ENCODE peak calls at places on chromosomes 16 and 17, in eight cellular contexts. One of them, this sample, is unnamed.

GRCh38 chr16:85570213-85570734 is 42.8 kb upstream of the GSE1 start:
- DNase-seq in GF-D8: peak
- DNase-seq in AG09309: no peak
- DNase-seq in stimulated activated CD8-positive, alpha-beta memory T cell treated with anti-CD3 and anti-CD28 coated beads, Interleukin-4, amount 100 ng/mL, for 24 hours: peak
- DNase-seq in heart right ventricle: no peak
- DNase-seq in germinal center: no peak
- DNase-seq in GDM1: no peak
- DNase-seq in activated CD4-positive, alpha-beta T cell treated with anti-CD3 and anti-CD28 coated beads, Interleukin-2, amount 50 U/mL, for 1 hour: no peak
- DNase-seq in this sample: no peak

GRCh38 chr17:70780031-70780430 is 610.7 kb downstream of the KCNJ2 start:
- DNase-seq in GF-D8: no peak
- DNase-seq in AG09309: no peak
- DNase-seq in stimulated activated CD8-positive, alpha-beta memory T cell treated with anti-CD3 and anti-CD28 coated beads, Interleukin-4, amount 100 ng/mL, for 24 hours: no peak
- DNase-seq in heart right ventricle: no peak
- DNase-seq in germinal center: no peak
- DNase-seq in GDM1: no peak
- DNase-seq in activated CD4-positive, alpha-beta T cell treated with anti-CD3 and anti-CD28 coated beads, Interleukin-2, amount 50 U/mL, for 1 hour: no peak
- DNase-seq in this sample: no peak

GRCh38 chr17:39359994-39360393 is 41.4 kb downstream of the FBXL20 start:
- DNase-seq in GF-D8: no peak
- DNase-seq in AG09309: no peak
- DNase-seq in stimulated activated CD8-positive, alpha-beta memory T cell treated with anti-CD3 and anti-CD28 coated beads, Interleukin-4, amount 100 ng/mL, for 24 hours: no peak
- DNase-seq in heart right ventricle: no peak
- DNase-seq in germinal center: no peak
- DNase-seq in GDM1: no peak
- DNase-seq in activated CD4-positive, alpha-beta T cell treated with anti-CD3 and anti-CD28 coated beads, Interleukin-2, amount 50 U/mL, for 1 hour: no peak
- DNase-seq in this sample: no peak

GRCh38 chr17:47685556-47686275 is 8.2 kb upstream of the TBKBP1 start:
- DNase-seq in GF-D8: no peak
- DNase-seq in AG09309: no peak
- DNase-seq in stimulated activated CD8-positive, alpha-beta memory T cell treated with anti-CD3 and anti-CD28 coated beads, Interleukin-4, amount 100 ng/mL, for 24 hours: no peak
- DNase-seq in heart right ventricle: no peak
- DNase-seq in germinal center: no peak
- DNase-seq in GDM1: no peak
- DNase-seq in activated CD4-positive, alpha-beta T cell treated with anti-CD3 and anti-CD28 coated beads, Interleukin-2, amount 50 U/mL, for 1 hour: no peak
- DNase-seq in this sample: no peak

GRCh38 chr17:49494937-49495841 is at the start of gene NGFR:
- DNase-seq in GF-D8: no peak
- DNase-seq in AG09309: no peak
- DNase-seq in stimulated activated CD8-positive, alpha-beta memory T cell treated with anti-CD3 and anti-CD28 coated beads, Interleukin-4, amount 100 ng/mL, for 24 hours: peak
- DNase-seq in heart right ventricle: no peak
- DNase-seq in germinal center: peak
- DNase-seq in GDM1: peak
- DNase-seq in activated CD4-positive, alpha-beta T cell treated with anti-CD3 and anti-CD28 coated beads, Interleukin-2, amount 50 U/mL, for 1 hour: peak
- DNase-seq in this sample: peak

GRCh38 chr16:2919511-2920255 is 8.0 kb downstream of the FLYWCH1 start:
- DNase-seq in GF-D8: no peak
- DNase-seq in AG09309: peak
- DNase-seq in stimulated activated CD8-positive, alpha-beta memory T cell treated with anti-CD3 and anti-CD28 coated beads, Interleukin-4, amount 100 ng/mL, for 24 hours: peak
- DNase-seq in heart right ventricle: peak
- DNase-seq in germinal center: peak
- DNase-seq in GDM1: peak
- DNase-seq in activated CD4-positive, alpha-beta T cell treated with anti-CD3 and anti-CD28 coated beads, Interleukin-2, amount 50 U/mL, for 1 hour: peak
- DNase-seq in this sample: peak

GRCh38 chr16:78993342-78993741 is 607.2 kb downstream of the MAF start:
- DNase-seq in GF-D8: no peak
- DNase-seq in AG09309: no peak
- DNase-seq in stimulated activated CD8-positive, alpha-beta memory T cell treated with anti-CD3 and anti-CD28 coated beads, Interleukin-4, amount 100 ng/mL, for 24 hours: no peak
- DNase-seq in heart right ventricle: no peak
- DNase-seq in germinal center: no peak
- DNase-seq in GDM1: no peak
- DNase-seq in activated CD4-positive, alpha-beta T cell treated with anti-CD3 and anti-CD28 coated beads, Interleukin-2, amount 50 U/mL, for 1 hour: no peak
- DNase-seq in this sample: no peak

GRCh38 chr16:84868829-84869457 is 49.2 kb downstream of the CRISPLD2 start:
- DNase-seq in GF-D8: no peak
- DNase-seq in AG09309: no peak
- DNase-seq in stimulated activated CD8-positive, alpha-beta memory T cell treated with anti-CD3 and anti-CD28 coated beads, Interleukin-4, amount 100 ng/mL, for 24 hours: no peak
- DNase-seq in heart right ventricle: no peak
- DNase-seq in germinal center: no peak
- DNase-seq in GDM1: no peak
- DNase-seq in activated CD4-positive, alpha-beta T cell treated with anti-CD3 and anti-CD28 coated beads, Interleukin-2, amount 50 U/mL, for 1 hour: no peak
- DNase-seq in this sample: no peak

GRCh38 chr16:57994778-57995177 is 5.7 kb downstream of the ZNF319 start:
- DNase-seq in GF-D8: peak
- DNase-seq in AG09309: no peak
- DNase-seq in stimulated activated CD8-positive, alpha-beta memory T cell treated with anti-CD3 and anti-CD28 coated beads, Interleukin-4, amount 100 ng/mL, for 24 hours: no peak
- DNase-seq in heart right ventricle: peak
- DNase-seq in germinal center: no peak
- DNase-seq in GDM1: peak
- DNase-seq in activated CD4-positive, alpha-beta T cell treated with anti-CD3 and anti-CD28 coated beads, Interleukin-2, amount 50 U/mL, for 1 hour: peak
- DNase-seq in this sample: peak

GRCh38 chr16:27426423-27427408 is 24.7 kb downstream of the IL21R start:
- DNase-seq in GF-D8: peak
- DNase-seq in AG09309: peak
- DNase-seq in stimulated activated CD8-positive, alpha-beta memory T cell treated with anti-CD3 and anti-CD28 coated beads, Interleukin-4, amount 100 ng/mL, for 24 hours: peak
- DNase-seq in heart right ventricle: peak
- DNase-seq in germinal center: peak
- DNase-seq in GDM1: peak
- DNase-seq in activated CD4-positive, alpha-beta T cell treated with anti-CD3 and anti-CD28 coated beads, Interleukin-2, amount 50 U/mL, for 1 hour: peak
- DNase-seq in this sample: no peak

GRCh38 chr17:28635506-28635905 is 9.5 kb downstream of the BLTP2 start:
- DNase-seq in GF-D8: no peak
- DNase-seq in AG09309: no peak
- DNase-seq in stimulated activated CD8-positive, alpha-beta memory T cell treated with anti-CD3 and anti-CD28 coated beads, Interleukin-4, amount 100 ng/mL, for 24 hours: no peak
- DNase-seq in heart right ventricle: no peak
- DNase-seq in germinal center: no peak
- DNase-seq in GDM1: no peak
- DNase-seq in activated CD4-positive, alpha-beta T cell treated with anti-CD3 and anti-CD28 coated beads, Interleukin-2, amount 50 U/mL, for 1 hour: no peak
- DNase-seq in this sample: no peak

GRCh38 chr17:52120465-52120864 is 38.0 kb downstream of the CA10 start:
- DNase-seq in GF-D8: no peak
- DNase-seq in AG09309: no peak
- DNase-seq in stimulated activated CD8-positive, alpha-beta memory T cell treated with anti-CD3 and anti-CD28 coated beads, Interleukin-4, amount 100 ng/mL, for 24 hours: no peak
- DNase-seq in heart right ventricle: no peak
- DNase-seq in germinal center: no peak
- DNase-seq in GDM1: no peak
- DNase-seq in activated CD4-positive, alpha-beta T cell treated with anti-CD3 and anti-CD28 coated beads, Interleukin-2, amount 50 U/mL, for 1 hour: no peak
- DNase-seq in this sample: peak

GRCh38 chr16:57235128-57236092 is 9.6 kb upstream of the ARL2BP start:
- DNase-seq in GF-D8: no peak
- DNase-seq in AG09309: no peak
- DNase-seq in stimulated activated CD8-positive, alpha-beta memory T cell treated with anti-CD3 and anti-CD28 coated beads, Interleukin-4, amount 100 ng/mL, for 24 hours: no peak
- DNase-seq in heart right ventricle: no peak
- DNase-seq in germinal center: peak
- DNase-seq in GDM1: peak
- DNase-seq in activated CD4-positive, alpha-beta T cell treated with anti-CD3 and anti-CD28 coated beads, Interleukin-2, amount 50 U/mL, for 1 hour: no peak
- DNase-seq in this sample: no peak

GRCh38 chr17:17837966-17838962 is 1.5 kb upstream of the SREBF1 start:
- DNase-seq in GF-D8: peak
- DNase-seq in AG09309: no peak
- DNase-seq in stimulated activated CD8-positive, alpha-beta memory T cell treated with anti-CD3 and anti-CD28 coated beads, Interleukin-4, amount 100 ng/mL, for 24 hours: no peak
- DNase-seq in heart right ventricle: peak
- DNase-seq in germinal center: no peak
- DNase-seq in GDM1: peak
- DNase-seq in activated CD4-positive, alpha-beta T cell treated with anti-CD3 and anti-CD28 coated beads, Interleukin-2, amount 50 U/mL, for 1 hour: no peak
- DNase-seq in this sample: peak

GRCh38 chr17:56142325-56142724 is 10.9 kb upstream of the ANKFN1 start:
- DNase-seq in GF-D8: no peak
- DNase-seq in AG09309: peak
- DNase-seq in stimulated activated CD8-positive, alpha-beta memory T cell treated with anti-CD3 and anti-CD28 coated beads, Interleukin-4, amount 100 ng/mL, for 24 hours: no peak
- DNase-seq in heart right ventricle: no peak
- DNase-seq in germinal center: no peak
- DNase-seq in GDM1: no peak
- DNase-seq in activated CD4-positive, alpha-beta T cell treated with anti-CD3 and anti-CD28 coated beads, Interleukin-2, amount 50 U/mL, for 1 hour: no peak
- DNase-seq in this sample: no peak

GRCh38 chr17:44379887-44380286 is 9.6 kb downstream of the ITGA2B start:
- DNase-seq in GF-D8: no peak
- DNase-seq in AG09309: no peak
- DNase-seq in stimulated activated CD8-positive, alpha-beta memory T cell treated with anti-CD3 and anti-CD28 coated beads, Interleukin-4, amount 100 ng/mL, for 24 hours: no peak
- DNase-seq in heart right ventricle: no peak
- DNase-seq in germinal center: no peak
- DNase-seq in GDM1: no peak
- DNase-seq in activated CD4-positive, alpha-beta T cell treated with anti-CD3 and anti-CD28 coated beads, Interleukin-2, amount 50 U/mL, for 1 hour: no peak
- DNase-seq in this sample: no peak

GRCh38 chr17:55444471-55445441 is 23.1 kb upstream of the MMD start:
- DNase-seq in GF-D8: no peak
- DNase-seq in AG09309: no peak
- DNase-seq in stimulated activated CD8-positive, alpha-beta memory T cell treated with anti-CD3 and anti-CD28 coated beads, Interleukin-4, amount 100 ng/mL, for 24 hours: no peak
- DNase-seq in heart right ventricle: no peak
- DNase-seq in germinal center: peak
- DNase-seq in GDM1: no peak
- DNase-seq in activated CD4-positive, alpha-beta T cell treated with anti-CD3 and anti-CD28 coated beads, Interleukin-2, amount 50 U/mL, for 1 hour: no peak
- DNase-seq in this sample: no peak

GRCh38 chr17:39684369-39685043 is 3.4 kb downstream of the PGAP3 start:
- DNase-seq in GF-D8: no peak
- DNase-seq in AG09309: no peak
- DNase-seq in stimulated activated CD8-positive, alpha-beta memory T cell treated with anti-CD3 and anti-CD28 coated beads, Interleukin-4, amount 100 ng/mL, for 24 hours: no peak
- DNase-seq in heart right ventricle: no peak
- DNase-seq in germinal center: no peak
- DNase-seq in GDM1: no peak
- DNase-seq in activated CD4-positive, alpha-beta T cell treated with anti-CD3 and anti-CD28 coated beads, Interleukin-2, amount 50 U/mL, for 1 hour: no peak
- DNase-seq in this sample: peak

GRCh38 chr17:66842959-66843358 is 8.0 kb downstream of the CACNG5 start:
- DNase-seq in GF-D8: no peak
- DNase-seq in AG09309: no peak
- DNase-seq in stimulated activated CD8-positive, alpha-beta memory T cell treated with anti-CD3 and anti-CD28 coated beads, Interleukin-4, amount 100 ng/mL, for 24 hours: no peak
- DNase-seq in heart right ventricle: no peak
- DNase-seq in germinal center: no peak
- DNase-seq in GDM1: no peak
- DNase-seq in activated CD4-positive, alpha-beta T cell treated with anti-CD3 and anti-CD28 coated beads, Interleukin-2, amount 50 U/mL, for 1 hour: no peak
- DNase-seq in this sample: no peak

This sample was measured in endodermal cell.